ENCODE peak calls at places on chromosomes 5 and 9, in nine cellular contexts. One of them, this sample, is unnamed.

GRCh38 chr9:87249029-87249428 is 248.6 kb upstream of the DAPK1 start:
- DNase-seq in NCI-H345: no peak
- DNase-seq in left ventricle myocardium superior: no peak
- DNase-seq in SK-MEL-5: no peak
- DNase-seq in HCEC 1CT: no peak
- DNase-seq in AG08396: no peak
- DNase-seq in uterus: no peak
- DNase-seq in PC-3: no peak
- DNase-seq in stimulated activated CD8-positive, alpha-beta memory T cell treated with anti-CD3 and anti-CD28 coated beads, Interleukin-15, amount 100 ng/mL, for 1 hour: no peak
- DNase-seq in this sample: no peak

GRCh38 chr9:21991039-21991959 is 2.9 kb downstream of the CDKN2A start:
- DNase-seq in stimulated activated CD8-positive, alpha-beta memory T cell treated with anti-CD3 and anti-CD28 coated beads, Interleukin-15, amount 100 ng/mL, for 1 hour: no peak
- DNase-seq in left ventricle myocardium superior: no peak
- DNase-seq in SK-MEL-5: no peak
- DNase-seq in PC-3: no peak
- DNase-seq in NCI-H345: no peak
- DNase-seq in uterus: no peak
- DNase-seq in AG08396: no peak
- DNase-seq in HCEC 1CT: no peak
- DNase-seq in this sample: no peak

GRCh38 chr5:81205058-81205457 is 28.1 kb upstream of the CKMT2 start:
- DNase-seq in HCEC 1CT: no peak
- DNase-seq in PC-3: no peak
- DNase-seq in left ventricle myocardium superior: no peak
- DNase-seq in stimulated activated CD8-positive, alpha-beta memory T cell treated with anti-CD3 and anti-CD28 coated beads, Interleukin-15, amount 100 ng/mL, for 1 hour: no peak
- DNase-seq in AG08396: no peak
- DNase-seq in NCI-H345: no peak
- DNase-seq in uterus: no peak
- DNase-seq in SK-MEL-5: no peak
- DNase-seq in this sample: no peak

GRCh38 chr5:130797303-130797702 is 367.8 kb downstream of the HINT1 start:
- DNase-seq in SK-MEL-5: no peak
- DNase-seq in AG08396: no peak
- DNase-seq in HCEC 1CT: no peak
- DNase-seq in stimulated activated CD8-positive, alpha-beta memory T cell treated with anti-CD3 and anti-CD28 coated beads, Interleukin-15, amount 100 ng/mL, for 1 hour: no peak
- DNase-seq in uterus: no peak
- DNase-seq in PC-3: no peak
- DNase-seq in left ventricle myocardium superior: no peak
- DNase-seq in NCI-H345: no peak
- DNase-seq in this sample: no peak

GRCh38 chr9:114000063-114000454 is 78.0 kb downstream of the AMBP start:
- DNase-seq in SK-MEL-5: no peak
- DNase-seq in AG08396: no peak
- DNase-seq in PC-3: no peak
- DNase-seq in left ventricle myocardium superior: no peak
- DNase-seq in stimulated activated CD8-positive, alpha-beta memory T cell treated with anti-CD3 and anti-CD28 coated beads, Interleukin-15, amount 100 ng/mL, for 1 hour: no peak
- DNase-seq in NCI-H345: no peak
- DNase-seq in HCEC 1CT: no peak
- DNase-seq in uterus: peak; percentile 6
- DNase-seq in this sample: no peak

GRCh38 chr5:172806897-172807672 is 27.0 kb upstream of the ERGIC1 start:
- DNase-seq in stimulated activated CD8-positive, alpha-beta memory T cell treated with anti-CD3 and anti-CD28 coated beads, Interleukin-15, amount 100 ng/mL, for 1 hour: peak; percentile 74
- DNase-seq in SK-MEL-5: no peak
- DNase-seq in uterus: peak; percentile 86
- DNase-seq in left ventricle myocardium superior: peak; percentile 86
- DNase-seq in AG08396: no peak
- DNase-seq in HCEC 1CT: peak; percentile 41
- DNase-seq in PC-3: peak; percentile 75
- DNase-seq in NCI-H345: no peak
- DNase-seq in this sample: peak; percentile 65

GRCh38 chr9:4674783-4675182 is 4.6 kb upstream of the CDC37L1 start:
- DNase-seq in HCEC 1CT: peak; percentile 75
- DNase-seq in SK-MEL-5: peak; percentile 44
- DNase-seq in PC-3: peak; percentile 71
- DNase-seq in AG08396: peak; percentile 65
- DNase-seq in stimulated activated CD8-positive, alpha-beta memory T cell treated with anti-CD3 and anti-CD28 coated beads, Interleukin-15, amount 100 ng/mL, for 1 hour: no peak
- DNase-seq in left ventricle myocardium superior: no peak
- DNase-seq in uterus: no peak
- DNase-seq in NCI-H345: no peak
- DNase-seq in this sample: no peak

GRCh38 chr5:172280317-172280716 is 3.2 kb downstream of the UBTD2 start:
- DNase-seq in HCEC 1CT: no peak
- DNase-seq in PC-3: no peak
- DNase-seq in SK-MEL-5: no peak
- DNase-seq in left ventricle myocardium superior: no peak
- DNase-seq in NCI-H345: no peak
- DNase-seq in stimulated activated CD8-positive, alpha-beta memory T cell treated with anti-CD3 and anti-CD28 coated beads, Interleukin-15, amount 100 ng/mL, for 1 hour: no peak
- DNase-seq in AG08396: no peak
- DNase-seq in uterus: no peak
- DNase-seq in this sample: no peak

GRCh38 chr9:80811662-80812061 is 877.7 kb downstream of the TLE1 start:
- DNase-seq in stimulated activated CD8-positive, alpha-beta memory T cell treated with anti-CD3 and anti-CD28 coated beads, Interleukin-15, amount 100 ng/mL, for 1 hour: no peak
- DNase-seq in NCI-H345: no peak
- DNase-seq in AG08396: no peak
- DNase-seq in SK-MEL-5: no peak
- DNase-seq in uterus: no peak
- DNase-seq in HCEC 1CT: no peak
- DNase-seq in left ventricle myocardium superior: no peak
- DNase-seq in PC-3: no peak
- DNase-seq in this sample: no peak

GRCh38 chr5:174844971-174845370 is 120.6 kb downstream of the MSX2 start:
- DNase-seq in AG08396: no peak
- DNase-seq in stimulated activated CD8-positive, alpha-beta memory T cell treated with anti-CD3 and anti-CD28 coated beads, Interleukin-15, amount 100 ng/mL, for 1 hour: no peak
- DNase-seq in NCI-H345: no peak
- DNase-seq in left ventricle myocardium superior: peak; percentile 40
- DNase-seq in HCEC 1CT: no peak
- DNase-seq in SK-MEL-5: no peak
- DNase-seq in PC-3: no peak
- DNase-seq in uterus: peak; percentile 73
- DNase-seq in this sample: no peak

GRCh38 chr5:149485655-149486615 is 65.3 kb downstream of the CSNK1A1 start:
- DNase-seq in SK-MEL-5: peak; percentile 69
- DNase-seq in AG08396: peak; percentile 74
- DNase-seq in PC-3: peak; percentile 100
- DNase-seq in NCI-H345: peak; percentile 35
- DNase-seq in uterus: peak; percentile 91
- DNase-seq in HCEC 1CT: peak; percentile 100
- DNase-seq in stimulated activated CD8-positive, alpha-beta memory T cell treated with anti-CD3 and anti-CD28 coated beads, Interleukin-15, amount 100 ng/mL, for 1 hour: no peak
- DNase-seq in left ventricle myocardium superior: peak; percentile 67
- DNase-seq in this sample: peak; percentile 34

GRCh38 chr5:72457491-72457890 is 49.7 kb downstream of the ZNF366 start:
- DNase-seq in stimulated activated CD8-positive, alpha-beta memory T cell treated with anti-CD3 and anti-CD28 coated beads, Interleukin-15, amount 100 ng/mL, for 1 hour: no peak
- DNase-seq in left ventricle myocardium superior: no peak
- DNase-seq in uterus: no peak
- DNase-seq in AG08396: no peak
- DNase-seq in NCI-H345: no peak
- DNase-seq in SK-MEL-5: no peak
- DNase-seq in HCEC 1CT: no peak
- DNase-seq in PC-3: no peak
- DNase-seq in this sample: no peak

GRCh38 chr5:178564386-178564785 is 25.8 kb downstream of the COL23A1 start:
- DNase-seq in NCI-H345: no peak
- DNase-seq in PC-3: no peak
- DNase-seq in AG08396: no peak
- DNase-seq in stimulated activated CD8-positive, alpha-beta memory T cell treated with anti-CD3 and anti-CD28 coated beads, Interleukin-15, amount 100 ng/mL, for 1 hour: no peak
- DNase-seq in uterus: no peak
- DNase-seq in left ventricle myocardium superior: no peak
- DNase-seq in HCEC 1CT: no peak
- DNase-seq in SK-MEL-5: no peak
- DNase-seq in this sample: no peak

GRCh38 chr5:95959964-95960801 is 1.5 kb downstream of the ELL2 start:
- DNase-seq in PC-3: no peak
- DNase-seq in HCEC 1CT: peak; percentile 38
- DNase-seq in uterus: no peak
- DNase-seq in NCI-H345: no peak
- DNase-seq in left ventricle myocardium superior: no peak
- DNase-seq in AG08396: no peak
- DNase-seq in SK-MEL-5: no peak
- DNase-seq in stimulated activated CD8-positive, alpha-beta memory T cell treated with anti-CD3 and anti-CD28 coated beads, Interleukin-15, amount 100 ng/mL, for 1 hour: no peak
- DNase-seq in this sample: peak; percentile 62

GRCh38 chr9:130302785-130303612 is 37.4 kb downstream of the HMCN2 start:
- DNase-seq in HCEC 1CT: no peak
- DNase-seq in SK-MEL-5: no peak
- DNase-seq in stimulated activated CD8-positive, alpha-beta memory T cell treated with anti-CD3 and anti-CD28 coated beads, Interleukin-15, amount 100 ng/mL, for 1 hour: no peak
- DNase-seq in left ventricle myocardium superior: peak; percentile 25
- DNase-seq in AG08396: no peak
- DNase-seq in PC-3: no peak
- DNase-seq in uterus: no peak
- DNase-seq in NCI-H345: no peak
- DNase-seq in this sample: no peak

GRCh38 chr5:177428574-177429217 is 2.2 kb downstream of the GRK6 start:
- DNase-seq in stimulated activated CD8-positive, alpha-beta memory T cell treated with anti-CD3 and anti-CD28 coated beads, Interleukin-15, amount 100 ng/mL, for 1 hour: no peak
- DNase-seq in left ventricle myocardium superior: no peak
- DNase-seq in PC-3: no peak
- DNase-seq in uterus: no peak
- DNase-seq in HCEC 1CT: no peak
- DNase-seq in NCI-H345: no peak
- DNase-seq in AG08396: no peak
- DNase-seq in SK-MEL-5: no peak
- DNase-seq in this sample: no peak

GRCh38 chr9:89021154-89021803 is 30.0 kb downstream of the S1PR3 start:
- DNase-seq in HCEC 1CT: peak; percentile 87
- DNase-seq in left ventricle myocardium superior: peak; percentile 44
- DNase-seq in NCI-H345: no peak
- DNase-seq in AG08396: peak; percentile 82
- DNase-seq in PC-3: peak; percentile 87
- DNase-seq in SK-MEL-5: no peak
- DNase-seq in uterus: peak; percentile 81
- DNase-seq in stimulated activated CD8-positive, alpha-beta memory T cell treated with anti-CD3 and anti-CD28 coated beads, Interleukin-15, amount 100 ng/mL, for 1 hour: no peak
- DNase-seq in this sample: no peak

GRCh38 chr9:124467410-124468060 is 17.3 kb downstream of the ADGRD2 start:
- DNase-seq in PC-3: no peak
- DNase-seq in uterus: no peak
- DNase-seq in left ventricle myocardium superior: peak; percentile 5
- DNase-seq in AG08396: no peak
- DNase-seq in SK-MEL-5: no peak
- DNase-seq in NCI-H345: no peak
- DNase-seq in HCEC 1CT: no peak
- DNase-seq in stimulated activated CD8-positive, alpha-beta memory T cell treated with anti-CD3 and anti-CD28 coated beads, Interleukin-15, amount 100 ng/mL, for 1 hour: no peak
- DNase-seq in this sample: no peak

GRCh38 chr9:121820286-121821005 is 169.0 kb downstream of the DAB2IP start:
- DNase-seq in PC-3: no peak
- DNase-seq in AG08396: no peak
- DNase-seq in SK-MEL-5: no peak
- DNase-seq in HCEC 1CT: no peak
- DNase-seq in left ventricle myocardium superior: no peak
- DNase-seq in NCI-H345: no peak
- DNase-seq in uterus: no peak
- DNase-seq in stimulated activated CD8-positive, alpha-beta memory T cell treated with anti-CD3 and anti-CD28 coated beads, Interleukin-15, amount 100 ng/mL, for 1 hour: no peak
- DNase-seq in this sample: no peak

GRCh38 chr5:172144291-172144815 is 43.7 kb downstream of the STK10 start:
- DNase-seq in AG08396: no peak
- DNase-seq in HCEC 1CT: no peak
- DNase-seq in left ventricle myocardium superior: peak; percentile 68
- DNase-seq in uterus: no peak
- DNase-seq in NCI-H345: no peak
- DNase-seq in SK-MEL-5: peak; percentile 80
- DNase-seq in stimulated activated CD8-positive, alpha-beta memory T cell treated with anti-CD3 and anti-CD28 coated beads, Interleukin-15, amount 100 ng/mL, for 1 hour: no peak
- DNase-seq in PC-3: no peak
- DNase-seq in this sample: peak; percentile 88

GRCh38 chr9:125768803-125769202 is 21.6 kb downstream of the PBX3 start:
- DNase-seq in NCI-H345: no peak
- DNase-seq in stimulated activated CD8-positive, alpha-beta memory T cell treated with anti-CD3 and anti-CD28 coated beads, Interleukin-15, amount 100 ng/mL, for 1 hour: no peak
- DNase-seq in HCEC 1CT: no peak
- DNase-seq in uterus: no peak
- DNase-seq in SK-MEL-5: no peak
- DNase-seq in left ventricle myocardium superior: no peak
- DNase-seq in AG08396: no peak
- DNase-seq in PC-3: no peak
- DNase-seq in this sample: no peak

GRCh38 chr5:68928617-68929302 is 165.1 kb upstream of the SLC30A5 start:
- DNase-seq in stimulated activated CD8-positive, alpha-beta memory T cell treated with anti-CD3 and anti-CD28 coated beads, Interleukin-15, amount 100 ng/mL, for 1 hour: no peak
- DNase-seq in SK-MEL-5: no peak
- DNase-seq in HCEC 1CT: no peak
- DNase-seq in AG08396: no peak
- DNase-seq in left ventricle myocardium superior: no peak
- DNase-seq in PC-3: peak; percentile 70
- DNase-seq in uterus: no peak
- DNase-seq in NCI-H345: no peak
- DNase-seq in this sample: no peak

GRCh38 chr5:13331585-13331984 is 612.9 kb downstream of the DNAH5 start:
- DNase-seq in uterus: no peak
- DNase-seq in left ventricle myocardium superior: no peak
- DNase-seq in HCEC 1CT: no peak
- DNase-seq in NCI-H345: no peak
- DNase-seq in stimulated activated CD8-positive, alpha-beta memory T cell treated with anti-CD3 and anti-CD28 coated beads, Interleukin-15, amount 100 ng/mL, for 1 hour: no peak
- DNase-seq in AG08396: no peak
- DNase-seq in SK-MEL-5: no peak
- DNase-seq in PC-3: no peak
- DNase-seq in this sample: no peak

GRCh38 chr9:136808075-136808780 is 480 bp downstream of the RABL6 start:
- DNase-seq in HCEC 1CT: no peak
- DNase-seq in stimulated activated CD8-positive, alpha-beta memory T cell treated with anti-CD3 and anti-CD28 coated beads, Interleukin-15, amount 100 ng/mL, for 1 hour: no peak
- DNase-seq in AG08396: peak; percentile 51
- DNase-seq in uterus: no peak
- DNase-seq in left ventricle myocardium superior: peak; percentile 62
- DNase-seq in PC-3: no peak
- DNase-seq in SK-MEL-5: no peak
- DNase-seq in NCI-H345: peak; percentile 35
- DNase-seq in this sample: no peak

This sample was measured in pons.